ENCODE peak calls at places on chromosomes 16 and 17, in nine cellular contexts. A, D, V, M, U, N, Z, W and B are unnamed samples.

GRCh38 chr17:27778193-27778592 is 22.1 kb downstream of the NOS2 start:
- DNase-seq in A (no peak), D (peak), V (no peak), M (no peak), U (peak), N (no peak), Z (no peak), W (no peak), B (peak)

GRCh38 chr16:83682126-83682857 is 125.5 kb upstream of the HSBP1 start:
- DNase-seq in A (no peak), D (no peak), V (no peak), M (no peak), U (no peak), N (no peak), Z (no peak), W (no peak), B (no peak)

GRCh38 chr17:17683710-17684365 is 2.6 kb downstream of the RAI1 start:
- DNase-seq in A (peak), D (no peak), V (no peak), M (no peak), U (no peak), N (no peak), Z (no peak), W (no peak), B (no peak)

GRCh38 chr16:82935781-82936180 is 309.0 kb downstream of the CDH13 start:
- DNase-seq in A (no peak), D (no peak), V (no peak), M (no peak), U (no peak), N (no peak), Z (no peak), W (no peak), B (no peak)

GRCh38 chr16:85028638-85029412 is 1.2 kb downstream of the KIAA0513 start:
- DNase-seq in A (peak), D (peak), V (no peak), M (peak), U (peak), N (no peak), Z (peak), W (no peak), B (no peak)

GRCh38 chr17:32349503-32349853 is 479 bp upstream of the ZNF207 start:
- DNase-seq in A (no peak), D (peak), V (no peak), M (no peak), U (no peak), N (peak), Z (no peak), W (no peak), B (peak)

GRCh38 chr17:77407321-77408277 is 266.8 kb downstream of the SEC14L1 start:
- DNase-seq in A (no peak), D (no peak), V (no peak), M (no peak), U (no peak), N (no peak), Z (no peak), W (no peak), B (no peak)

GRCh38 chr16:85593503-85594195 is 19.5 kb upstream of the GSE1 start:
- DNase-seq in A (no peak), D (no peak), V (no peak), M (no peak), U (no peak), N (no peak), Z (no peak), W (no peak), B (no peak)

GRCh38 chr16:7083086-7083485 is 249.6 kb upstream of the RBFOX1 start:
- DNase-seq in A (no peak), D (no peak), V (no peak), M (no peak), U (no peak), N (no peak), Z (no peak), W (no peak), B (no peak)

GRCh38 chr16:1488619-1489018 is at the start of gene PTX4:
- DNase-seq in A (no peak), D (no peak), V (no peak), M (no peak), U (no peak), N (no peak), Z (no peak), W (no peak), B (no peak)

GRCh38 chr16:7742626-7743025 is 410.0 kb downstream of the RBFOX1 start:
- DNase-seq in A (no peak), D (no peak), V (no peak), M (no peak), U (no peak), N (no peak), Z (no peak), W (no peak), B (no peak)

GRCh38 chr16:69114346-69114975 is 9.0 kb downstream of the HAS3 start:
- DNase-seq in A (no peak), D (no peak), V (no peak), M (no peak), U (no peak), N (no peak), Z (no peak), W (no peak), B (no peak)

GRCh38 chr17:47721725-47722124 is 11.3 kb upstream of the TBX21 start:
- DNase-seq in A (no peak), D (no peak), V (no peak), M (no peak), U (no peak), N (no peak), Z (no peak), W (no peak), B (no peak)

GRCh38 chr16:88534731-88535141 is 35.5 kb upstream of the ZC3H18 start:
- DNase-seq in A (peak), D (peak), V (peak), M (no peak), U (peak), N (peak), Z (peak), W (peak), B (peak)

GRCh38 chr17:43562679-43563146 is 16.6 kb upstream of the ETV4 start:
- DNase-seq in A (no peak), D (no peak), V (no peak), M (no peak), U (no peak), N (no peak), Z (no peak), W (peak), B (no peak)

GRCh38 chr17:50538549-50539410 is 6.2 kb downstream of the EPN3 start:
- DNase-seq in A (no peak), D (no peak), V (no peak), M (no peak), U (no peak), N (no peak), Z (no peak), W (no peak), B (peak)

GRCh38 chr16:48277158-48277557 is 29.8 kb upstream of the ABCC11 start:
- DNase-seq in A (no peak), D (no peak), V (no peak), M (no peak), U (no peak), N (no peak), Z (no peak), W (no peak), B (no peak)

GRCh38 chr17:70327723-70328122 is 158.4 kb downstream of the KCNJ2 start:
- DNase-seq in A (no peak), D (no peak), V (no peak), M (no peak), U (no peak), N (no peak), Z (no peak), W (no peak), B (no peak)

GRCh38 chr16:54932737-54933254 is 2.1 kb downstream of the IRX5 start:
- DNase-seq in A (no peak), D (no peak), V (peak), M (no peak), U (peak), N (no peak), Z (no peak), W (no peak), B (no peak)

GRCh38 chr16:10016761-10017160 is 165.5 kb downstream of the GRIN2A start:
- DNase-seq in A (no peak), D (no peak), V (no peak), M (no peak), U (no peak), N (no peak), Z (no peak), W (no peak), B (no peak)

GRCh38 chr17:19992803-19993713 is 15.4 kb upstream of the AKAP10 start:
- DNase-seq in A (peak), D (peak), V (peak), M (peak), U (peak), N (peak), Z (peak), W (peak), B (peak)

GRCh38 chr16:56744996-56745640 is 15.2 kb downstream of the NUP93 start:
- DNase-seq in A (no peak), D (no peak), V (no peak), M (no peak), U (no peak), N (no peak), Z (no peak), W (no peak), B (no peak)

DNA sequence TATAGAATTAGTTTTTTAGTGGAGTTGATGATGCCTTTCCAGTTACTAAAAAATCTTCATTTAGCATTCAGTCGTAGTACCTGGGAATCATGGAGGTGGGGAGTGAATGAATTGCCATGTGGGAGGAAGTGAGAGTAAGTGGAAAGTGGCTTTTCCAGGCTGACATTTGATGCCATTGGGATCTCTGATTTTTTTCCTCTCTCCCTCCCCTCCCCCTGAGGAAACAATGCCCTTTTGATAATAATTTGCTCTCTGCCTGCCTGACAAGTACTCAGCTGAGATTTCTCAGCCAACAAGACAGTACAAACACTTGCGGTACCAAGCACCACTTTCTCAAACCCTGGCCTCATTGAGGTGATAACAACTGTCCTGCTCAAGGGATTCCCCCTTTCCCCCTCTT is 2.2 kb downstream of the UBE2Z start:
- DNase-seq in A (no peak), D (no peak), V (no peak), M (no peak), U (no peak), N (no peak), Z (no peak), W (no peak), B (no peak)
- H3K4me3 ChIP-seq in A (peak), D (peak), V (no peak), M (no peak), U (peak), N (peak), Z (peak), W (no peak), B (peak)

DNA sequence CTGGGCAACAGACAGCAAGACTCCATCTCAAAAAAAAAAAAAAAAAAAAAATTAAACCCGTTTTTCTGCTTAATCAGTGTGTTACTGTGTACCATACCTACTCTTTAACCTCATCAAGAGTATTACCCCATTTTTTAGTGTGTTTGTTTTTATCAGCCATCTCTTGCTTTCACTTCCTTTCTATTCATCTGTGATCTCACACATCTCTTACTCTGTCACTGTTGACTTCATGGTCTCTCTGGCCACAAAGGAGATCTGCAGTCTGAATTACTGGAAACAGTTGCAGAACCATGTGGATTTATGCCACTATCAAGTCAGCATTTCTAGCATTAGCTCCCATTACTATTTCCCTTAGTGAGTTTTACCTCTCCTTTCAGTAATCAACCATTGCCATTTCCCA is 20.0 kb downstream of the NDEL1 start:
- DNase-seq in A (no peak), D (no peak), V (no peak), M (no peak), U (no peak), N (no peak), Z (no peak), W (no peak), B (no peak)
- TF ChIP-seq CTCF in A (no peak), D (no peak), V (no peak), M (no peak), U (no peak), N (no peak), Z (no peak), W (no peak), B (no peak)

GRCh38 chr16:4375717-4376116 is 4.1 kb downstream of the VASN start:
- DNase-seq in A (no peak), D (no peak), V (no peak), M (no peak), U (no peak), N (no peak), Z (no peak), W (no peak), B (no peak)
- H3K4me3 ChIP-seq in A (peak), D (peak), V (peak), M (no peak), U (no peak), N (no peak), Z (peak), W (no peak), B (no peak)

DNA sequence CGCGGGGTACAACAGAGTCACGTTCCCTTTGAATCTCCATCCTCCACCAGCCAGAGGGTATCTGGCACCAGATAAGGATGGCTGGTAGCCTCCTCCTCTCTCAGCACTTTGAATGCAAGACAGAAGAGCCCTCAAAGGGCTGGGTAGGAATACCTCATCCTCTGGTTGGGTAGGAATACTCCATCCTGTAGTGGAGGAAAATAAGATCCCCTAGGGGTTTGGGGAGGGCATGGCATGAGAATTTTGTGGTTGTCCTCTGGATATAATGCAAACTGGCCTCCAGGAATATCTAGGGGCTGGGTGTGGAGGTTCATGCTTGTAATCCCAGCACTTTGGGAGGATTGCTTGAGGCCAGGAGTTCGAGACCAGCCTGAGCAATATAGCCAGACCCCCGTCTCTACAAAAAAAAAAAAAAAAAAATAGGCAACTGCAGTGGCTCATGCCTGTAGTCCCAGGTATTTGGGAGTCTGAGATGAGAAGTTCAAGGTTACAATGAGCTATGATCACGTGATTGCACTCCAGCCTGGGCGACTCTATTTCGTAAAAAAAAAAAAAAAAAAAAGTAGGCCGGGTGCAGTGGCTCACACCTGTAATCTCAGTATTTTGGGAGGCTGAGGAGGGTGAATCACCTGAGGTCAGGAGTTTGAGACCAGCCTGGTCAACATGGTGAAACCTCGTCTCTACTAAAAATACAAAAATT is 2.7 kb downstream of the IGFBP4 start:
- DNase-seq in A (no peak), D (no peak), V (no peak), M (no peak), U (no peak), N (peak), Z (no peak), W (no peak), B (peak)
- TF ChIP-seq CTCF in A (peak), D (no peak), V (no peak), M (no peak), U (no peak), N (no peak), Z (no peak), W (no peak), B (peak)